ENCODE peak calls at places on chromosome 1, in eight cellular contexts. P, W, T, D, R, C, Q and X are unnamed samples.

GRCh38 chr1:21069549-21069948 is 107.1 kb downstream of the EIF4G3 start:
- DNase-seq in Q (no peak), C (no peak), T (peak), P (no peak), W (no peak), D (no peak), R (peak), X (no peak)

GRCh38 chr1:68174173-68175113 is 57.9 kb downstream of the WLS start:
- DNase-seq in R (peak), Q (peak), T (peak), D (peak), C (no peak), W (peak), P (peak), X (no peak)

GRCh38 chr1:198220428-198220827 is 63.6 kb downstream of the NEK7 start:
- DNase-seq in Q (no peak), D (no peak), C (no peak), T (no peak), P (peak), R (peak), W (no peak), X (no peak)

GRCh38 chr1:153465728-153466625 is 5.5 kb upstream of the S100A7 start:
- DNase-seq in W (peak), R (no peak), P (peak), D (peak), T (no peak), Q (peak), C (peak), X (peak)

GRCh38 chr1:233182587-233182986 is 112.9 kb downstream of the PCNX2 start:
- DNase-seq in T (no peak), W (no peak), D (no peak), P (no peak), R (no peak), C (no peak), Q (no peak), X (no peak)

GRCh38 chr1:31796707-31797106 is 19.1 kb downstream of the SPOCD1 start:
- DNase-seq in C (no peak), Q (peak), P (no peak), W (no peak), D (no peak), T (no peak), R (no peak), X (no peak)

GRCh38 chr1:41171266-41171874 is 70.7 kb downstream of the SCMH1 start:
- DNase-seq in P (no peak), Q (no peak), R (no peak), T (no peak), C (no peak), W (no peak), D (no peak), X (no peak)

GRCh38 chr1:70778934-70779333 is 268.7 kb downstream of the PTGER3 start:
- DNase-seq in P (no peak), T (no peak), R (no peak), W (no peak), D (no peak), Q (no peak), C (no peak), X (no peak)

GRCh38 chr1:160935527-160936258 is 18.9 kb downstream of the ITLN2 start:
- DNase-seq in W (no peak), R (no peak), P (no peak), T (no peak), D (no peak), C (no peak), Q (no peak), X (no peak)

GRCh38 chr1:218304281-218305039 is 19.4 kb downstream of the RRP15 start:
- DNase-seq in D (no peak), W (no peak), C (no peak), Q (no peak), T (no peak), P (no peak), R (no peak), X (peak)

GRCh38 chr1:90713741-90714509 is 3.2 kb downstream of the BARHL2 start:
- DNase-seq in W (no peak), D (no peak), T (no peak), Q (no peak), P (no peak), R (no peak), C (no peak), X (no peak)

GRCh38 chr1:62312698-62313097 is 6.5 kb downstream of the KANK4 start:
- DNase-seq in P (no peak), T (no peak), C (no peak), Q (no peak), W (no peak), D (no peak), R (no peak), X (no peak)